ENCODE peak calls at places on chromosomes 4 and X, in nine cellular contexts. M is IMR-90, N is lung, R is GM23338, K is MM.1S, W is tibial nerve, G is GM06990, V is Caco-2, Y is AG04450. C is an unnamed sample. For H3K27me3, the result is how much of the 10 kb centered on the place peaks cover.

GRCh38 chrX:129525162-129525561 is 1.9 kb upstream of the SMARCA1 start:
- DNase-seq in G (no peak), K (no peak), N (no peak), V (no peak), Y (no peak), R (no peak), W (no peak), M (no peak), C (no peak)

GRCh38 chr4:94577136-94577535 is 125.4 kb downstream of the PDLIM5 start:
- DNase-seq in N (no peak), R (peak), W (no peak), M (peak), V (no peak), G (no peak), K (no peak), Y (no peak), C (no peak)

GRCh38 chr4:38412137-38412536 is 251.9 kb upstream of the KLF3 start:
- DNase-seq in Y (no peak), R (no peak), M (no peak), G (no peak), V (no peak), K (no peak), W (no peak), N (no peak), C (no peak)

GRCh38 chrX:56000169-56000568 is 232.0 kb upstream of the KLF8 start:
- DNase-seq in R (no peak), M (no peak), W (no peak), V (no peak), K (no peak), N (no peak), G (no peak), Y (no peak), C (peak)

GRCh38 chr4:110247591-110247990 is 49.2 kb upstream of the ELOVL6 start:
- DNase-seq in K (no peak), R (no peak), M (no peak), N (no peak), G (no peak), Y (no peak), V (no peak), W (no peak), C (no peak)

GRCh38 chr4:25252230-25253071 is 18.6 kb downstream of the PI4K2B start:
- DNase-seq in V (no peak), M (no peak), N (no peak), G (no peak), Y (no peak), K (no peak), W (no peak), R (no peak), C (no peak)

GRCh38 chr4:15003891-15004700 is 1.8 kb downstream of the CPEB2 start:
- DNase-seq in K (peak), G (peak), M (no peak), V (peak), Y (no peak), N (peak), W (peak), R (peak), C (peak)

GRCh38 chr4:157911662-157912061 is 261.2 kb downstream of the GASK1B start:
- DNase-seq in N (no peak), W (no peak), V (no peak), Y (no peak), G (no peak), M (no peak), K (no peak), R (no peak), C (no peak)

GRCh38 chr4:86834901-86835300 is 14.3 kb downstream of the SLC10A6 start:
- DNase-seq in R (no peak), N (no peak), G (no peak), Y (peak), M (peak), K (no peak), W (no peak), V (no peak), C (peak)

GRCh38 chr4:153295131-153295755 is 49.2 kb upstream of the MND1 start:
- DNase-seq in Y (no peak), G (no peak), K (no peak), W (no peak), R (peak), M (no peak), N (no peak), V (no peak), C (no peak)

GRCh38 chrX:71450433-71451106 is 82.3 kb upstream of the OGT start:
- DNase-seq in W (no peak), Y (no peak), M (no peak), K (no peak), G (no peak), R (no peak), V (no peak), N (no peak), C (no peak)

GRCh38 chrX:37796805-37797204 is 16.9 kb downstream of the CYBB start:
- DNase-seq in W (no peak), Y (no peak), G (no peak), M (no peak), R (no peak), N (no peak), K (peak), V (no peak), C (no peak)

GRCh38 chrX:39972340-39972739 is 125.4 kb downstream of the BCOR start:
- DNase-seq in R (no peak), M (peak), G (no peak), W (no peak), V (no peak), K (no peak), Y (no peak), N (no peak), C (no peak)

GRCh38 chrX:118637997-118638396 is 89.4 kb upstream of the IL13RA1 start:
- DNase-seq in R (peak), K (no peak), V (no peak), G (no peak), Y (no peak), W (no peak), N (no peak), M (peak), C (peak)

GRCh38 chrX:37783284-37783683 is 3.4 kb downstream of the CYBB start:
- DNase-seq in Y (no peak), K (no peak), M (no peak), W (no peak), N (no peak), R (no peak), G (no peak), V (no peak), C (no peak)

GRCh38 chr4:146915132-146915531 is 30.5 kb downstream of the TTC29 start:
- DNase-seq in K (no peak), Y (no peak), N (no peak), V (no peak), M (no peak), W (no peak), R (no peak), G (no peak), C (no peak)

GRCh38 chr4:28146191-28146590 is 1285.5 kb downstream of the STIM2 start:
- DNase-seq in N (no peak), R (no peak), W (no peak), G (no peak), K (no peak), V (no peak), M (no peak), Y (no peak), C (peak)

GRCh38 chrX:134025986-134026731 is 40.8 kb upstream of the GPC3 start:
- DNase-seq in R (peak), V (no peak), K (no peak), W (no peak), N (no peak), M (no peak), G (no peak), Y (no peak), C (no peak)

GRCh38 chr4:152734015-152734698 is 45.4 kb downstream of the TIGD4 start:
- DNase-seq in R (peak), K (peak), G (no peak), W (no peak), V (no peak), N (no peak), M (no peak), Y (no peak), C (no peak)

GRCh38 chrX:83510466-83511181 is 2.5 kb downstream of the POU3F4 start:
- DNase-seq in G (no peak), R (peak), N (no peak), Y (no peak), W (no peak), V (no peak), K (no peak), M (no peak), C (no peak)

GRCh38 chr4:110753461-110753860 is 130.6 kb upstream of the PITX2 start:
- DNase-seq in V (no peak), G (no peak), Y (no peak), K (no peak), R (no peak), N (no peak), M (no peak), W (no peak), C (no peak)

GRCh38 chrX:45164995-45165394 is 35.7 kb downstream of the DIPK2B start:
- DNase-seq in V (no peak), K (no peak), Y (no peak), M (no peak), R (no peak), N (no peak), G (no peak), W (no peak), C (no peak)

GRCh38 chr4:168693750-168694470 is 197.1 kb downstream of the PALLD start:
- DNase-seq in V (no peak), R (no peak), K (no peak), G (no peak), M (peak), Y (no peak), W (no peak), N (no peak), C (peak)

DNA sequence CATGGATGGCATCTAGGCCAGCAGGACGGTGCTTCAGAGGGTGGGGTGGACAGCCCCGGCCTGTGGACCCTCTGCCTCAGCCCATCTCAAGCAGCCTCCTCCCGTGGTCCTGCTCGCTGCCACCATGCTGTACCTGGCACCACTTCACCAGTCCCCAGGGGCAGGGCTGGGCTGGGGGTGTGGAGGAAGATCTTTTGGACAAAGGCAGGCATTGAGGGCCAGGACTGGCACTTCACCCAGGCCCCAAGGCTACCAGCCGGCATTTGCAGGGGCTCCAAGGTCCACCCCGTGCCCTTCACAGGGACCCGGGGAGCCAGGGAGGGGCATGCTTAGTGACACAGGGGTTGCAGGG is 713 bp downstream of the PLXNB3 start:
- DNase-seq in V (no peak), W (no peak), Y (no peak), G (peak), K (no peak), N (no peak), R (no peak), M (no peak), C (no peak)
- H3K4me3 ChIP-seq in V (no peak), W (no peak), Y (peak), G (no peak), K (no peak), N (no peak), R (no peak), M (no peak), C (peak)

GRCh38 chrX:110120025-110120424 is 117.1 kb downstream of the TMEM164 start:
- DNase-seq in V (no peak), R (no peak), M (no peak), W (no peak), K (no peak), G (no peak), N (peak), Y (no peak), C (no peak)

GRCh38 chrX:110123331-110123782 is 120.4 kb downstream of the TMEM164 start:
- DNase-seq in V (peak), Y (no peak), N (no peak), W (no peak), M (no peak), K (no peak), G (no peak), R (no peak), C (no peak)

GRCh38 chrX:110119480-110119879 is 116.6 kb downstream of the TMEM164 start:
- DNase-seq in R (no peak), V (no peak), W (no peak), M (no peak), G (no peak), Y (no peak), N (no peak), K (no peak), C (no peak)

GRCh38 chrX:110131031-110131430 is 128.1 kb downstream of the TMEM164 start:
- DNase-seq in M (no peak), Y (no peak), W (no peak), R (no peak), G (no peak), K (no peak), N (no peak), V (no peak), C (no peak)

GRCh38 chrX:110125435-110125834 is 122.5 kb downstream of the TMEM164 start:
- DNase-seq in N (no peak), W (no peak), G (no peak), V (peak), M (peak), K (no peak), Y (no peak), R (peak), C (no peak)
- TF ChIP-seq CTCF in N (no peak), W (no peak), G (no peak), V (peak), M (peak), K (no peak), Y (peak), R (peak), C (peak)

GRCh38 chrX:15663439-15663838 is 1.2 kb downstream of the CLTRN start:
- DNase-seq in G (no peak), R (no peak), K (no peak), W (no peak), V (no peak), N (no peak), Y (no peak), M (no peak), C (peak)
- H3K27me3 ChIP-seq in G (under half), R (under half), K (under half), W (under half), V (under half), N (under half), Y (under half), M (under half), C (under half)

GRCh38 chrX:67524428-67524827 is 19.4 kb upstream of the AR start:
- DNase-seq in R (no peak), V (no peak), K (no peak), W (no peak), Y (no peak), G (no peak), N (no peak), M (no peak), C (no peak)
- H3K4me3 ChIP-seq in R (no peak), V (no peak), K (no peak), W (no peak), Y (no peak), G (no peak), N (no peak), M (no peak), C (no peak)

GRCh38 chrX:29243942-29244341 is 656.7 kb downstream of the IL1RAPL1 start:
- DNase-seq in W (no peak), G (no peak), K (no peak), N (no peak), M (no peak), V (no peak), Y (no peak), R (no peak), C (no peak)

GRCh38 chrX:29241831-29242230 is 654.6 kb downstream of the IL1RAPL1 start:
- DNase-seq in W (no peak), G (no peak), R (no peak), Y (no peak), V (no peak), M (peak), N (no peak), K (no peak), C (no peak)

GRCh38 chrX:29233592-29234179 is 646.4 kb downstream of the IL1RAPL1 start:
- DNase-seq in G (no peak), K (no peak), N (peak), W (no peak), R (no peak), V (no peak), M (no peak), Y (no peak), C (no peak)

GRCh38 chrX:29237972-29238371 is 650.7 kb downstream of the IL1RAPL1 start:
- DNase-seq in R (no peak), G (no peak), V (no peak), K (no peak), M (peak), N (no peak), W (no peak), Y (no peak), C (no peak)
- TF ChIP-seq CTCF in R (no peak), G (no peak), V (no peak), K (no peak), M (no peak), N (no peak), W (no peak), Y (no peak), C (no peak)

GRCh38 chrX:68832516-68833447 is 4.0 kb downstream of the EFNB1 start:
- DNase-seq in G (no peak), R (peak), V (no peak), W (no peak), K (no peak), N (no peak), Y (no peak), M (no peak), C (no peak)
- H3K27me3 ChIP-seq in G (under half), R (half or more), V (under half), W (under half), K (under half), N (under half), Y (under half), M (under half), C (under half)

DNA sequence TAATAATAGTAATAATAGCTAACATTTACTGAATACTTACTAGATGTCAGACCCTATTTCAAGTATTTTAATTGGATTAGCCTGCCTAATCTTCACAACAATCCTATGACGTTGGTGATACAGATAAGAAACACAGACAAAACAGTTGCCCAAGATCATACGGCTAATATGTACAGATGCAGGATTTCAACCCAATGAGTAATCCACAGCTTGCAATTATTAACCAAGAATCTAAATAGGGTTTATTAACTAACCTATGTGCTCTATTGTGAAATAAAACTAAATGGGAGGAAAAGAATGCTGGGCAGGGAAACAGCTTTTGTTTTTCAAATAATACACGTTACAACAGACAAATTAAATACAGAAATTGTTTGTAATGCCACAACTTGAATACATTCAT is 23.4 kb downstream of the FBXO8 start:
- DNase-seq in G (no peak), R (no peak), Y (peak), W (no peak), N (no peak), V (peak), M (peak), K (no peak), C (peak)
- H3K4me3 ChIP-seq in G (no peak), R (no peak), Y (no peak), W (no peak), N (no peak), V (no peak), M (no peak), K (no peak), C (no peak)

GRCh38 chr4:30718889-30719252 is 1.3 kb upstream of the PCDH7 start:
- DNase-seq in W (no peak), K (no peak), R (peak), M (peak), V (peak), G (peak), Y (no peak), N (no peak), C (peak)
- TF ChIP-seq CTCF in W (no peak), K (peak), R (no peak), M (peak), V (no peak), G (no peak), Y (peak), N (no peak), C (peak)